ENCODE peak calls at places on chromosomes 1 and 21, in seven cellular contexts. G is caudate nucleus, H is astrocyte of the spinal cord, N is ureter, Y is occipital lobe, F is substantia nigra, R is SK-N-SH. Q is an unnamed sample.

GRCh38 chr1:5934058-5934884 is 58.0 kb downstream of the NPHP4 start:
- DNase-seq in F (no peak), R (no peak), H (no peak), G (no peak), N (peak), Y (no peak), Q (no peak)

GRCh38 chr1:94919241-94920030 is 7.5 kb downstream of the CNN3 start:
- DNase-seq in N (no peak), Y (no peak), H (no peak), F (no peak), R (no peak), G (no peak), Q (no peak)

GRCh38 chr1:107899655-107900054 is 65.3 kb downstream of the VAV3 start:
- DNase-seq in F (no peak), H (no peak), Y (no peak), R (no peak), N (no peak), G (no peak), Q (no peak)

GRCh38 chr1:23563003-23563402 is 3.7 kb upstream of the ID3 start:
- DNase-seq in Y (no peak), H (no peak), G (no peak), N (no peak), F (no peak), R (peak), Q (no peak)

GRCh38 chr1:110240476-110241210 is 30.5 kb downstream of the KCNC4 start:
- DNase-seq in F (no peak), N (no peak), Y (no peak), G (no peak), R (peak), H (no peak), Q (no peak)

GRCh38 chr1:30407862-30408580 is 315.4 kb downstream of the MATN1 start:
- DNase-seq in H (no peak), G (no peak), F (no peak), Y (no peak), R (peak), N (peak), Q (no peak)

GRCh38 chr1:6888268-6888667 is 103.0 kb downstream of the CAMTA1 start:
- DNase-seq in Y (no peak), N (no peak), H (peak), F (no peak), R (no peak), G (no peak), Q (no peak)

GRCh38 chr1:210089848-210090247 is 142.7 kb upstream of the SERTAD4 start:
- DNase-seq in R (no peak), H (no peak), Y (no peak), N (no peak), G (no peak), F (no peak), Q (no peak)

GRCh38 chr21:43708745-43709381 is 10.1 kb upstream of the PDXK start:
- DNase-seq in G (no peak), N (no peak), H (no peak), R (no peak), F (no peak), Y (no peak), Q (no peak)

GRCh38 chr1:234114648-234115307 is 210.3 kb downstream of the SLC35F3 start:
- DNase-seq in G (no peak), Y (no peak), H (peak), R (peak), N (no peak), F (no peak), Q (peak)

GRCh38 chr1:40981702-40982448 is 2.4 kb downstream of the CTPS1 start:
- DNase-seq in G (no peak), F (no peak), Y (no peak), N (no peak), H (no peak), R (no peak), Q (no peak)

GRCh38 chr1:51517361-51518032 is 1.6 kb downstream of the EPS15 start:
- DNase-seq in G (no peak), R (no peak), F (no peak), N (no peak), Y (no peak), H (peak), Q (no peak)

GRCh38 chr1:87084247-87084836 is 169.9 kb downstream of the HS2ST1 start:
- DNase-seq in N (no peak), R (peak), F (no peak), G (no peak), H (peak), Y (no peak), Q (no peak)

GRCh38 chr1:228058981-228059535 is 23.4 kb upstream of the ARF1 start:
- DNase-seq in F (no peak), H (no peak), R (no peak), G (no peak), N (no peak), Y (no peak), Q (no peak)

GRCh38 chr1:57605933-57606332 is 182.1 kb upstream of the DAB1 start:
- DNase-seq in F (no peak), Y (no peak), H (no peak), N (no peak), R (no peak), G (no peak), Q (peak)

GRCh38 chr1:26132128-26132824 is 20.7 kb downstream of the PDIK1L start:
- DNase-seq in F (no peak), N (peak), G (no peak), R (no peak), H (no peak), Y (no peak), Q (no peak)